ENCODE peak calls at places on chromosomes 6 and 20, in four cellular contexts. W, Z, H and I are unnamed samples.

GRCh38 chr6:49606696-49607390 is 29.8 kb downstream of the RHAG start:
- DNase-seq in W (peak; percentile 52), Z (peak; percentile 93), H (peak; percentile 91), I (peak; percentile 86)

GRCh38 chr6:144321839-144322591 is 36.9 kb downstream of the UTRN start:
- DNase-seq in W (no peak), Z (no peak), H (no peak), I (no peak)

GRCh38 chr20:21102252-21102609 is 3.9 kb downstream of the LINC00237 start:
- DNase-seq in W (peak; percentile 57), Z (no peak), H (no peak), I (no peak)

GRCh38 chr6:10082385-10082784 is 332.5 kb downstream of the TFAP2A start:
- DNase-seq in W (no peak), Z (no peak), H (no peak), I (no peak)

GRCh38 chr6:51855310-51856082 is 231.9 kb downstream of the PKHD1 start:
- DNase-seq in W (peak; percentile 42), Z (peak; percentile 41), H (peak; percentile 79), I (peak; percentile 64)

GRCh38 chr6:106287215-106287614 is 38.3 kb downstream of the ATG5 start:
- DNase-seq in W (no peak), Z (no peak), H (no peak), I (no peak)

GRCh38 chr6:134315189-134315588 is 2.7 kb downstream of the SGK1 start:
- DNase-seq in W (no peak), Z (no peak), H (no peak), I (peak; percentile 82)

GRCh38 chr20:33054381-33054780 is 678 bp downstream of the BPIFB3 start:
- DNase-seq in W (no peak), Z (no peak), H (no peak), I (no peak)

GRCh38 chr20:47066484-47067270 is 172.0 kb downstream of the EYA2 start:
- DNase-seq in W (no peak), Z (no peak), H (no peak), I (no peak)

GRCh38 chr6:79697430-79697829 is 66.3 kb downstream of the SH3BGRL2 start:
- DNase-seq in W (no peak), Z (no peak), H (no peak), I (no peak)

GRCh38 chr6:68108243-68108835 is 526.7 kb upstream of the ADGRB3 start:
- DNase-seq in W (no peak), Z (no peak), H (no peak), I (no peak)

GRCh38 chr6:138691595-138692057 is 81.9 kb upstream of the CCDC28A start:
- DNase-seq in W (no peak), Z (peak; percentile 52), H (peak; percentile 45), I (no peak)

GRCh38 chr6:153167907-153168306 is 36.8 kb upstream of the RGS17 start:
- DNase-seq in W (no peak), Z (no peak), H (no peak), I (no peak)

GRCh38 chr6:108798672-108799355 is 49.4 kb upstream of the ARMC2 start:
- DNase-seq in W (peak; percentile 73), Z (no peak), H (no peak), I (peak; percentile 36)

DNA sequence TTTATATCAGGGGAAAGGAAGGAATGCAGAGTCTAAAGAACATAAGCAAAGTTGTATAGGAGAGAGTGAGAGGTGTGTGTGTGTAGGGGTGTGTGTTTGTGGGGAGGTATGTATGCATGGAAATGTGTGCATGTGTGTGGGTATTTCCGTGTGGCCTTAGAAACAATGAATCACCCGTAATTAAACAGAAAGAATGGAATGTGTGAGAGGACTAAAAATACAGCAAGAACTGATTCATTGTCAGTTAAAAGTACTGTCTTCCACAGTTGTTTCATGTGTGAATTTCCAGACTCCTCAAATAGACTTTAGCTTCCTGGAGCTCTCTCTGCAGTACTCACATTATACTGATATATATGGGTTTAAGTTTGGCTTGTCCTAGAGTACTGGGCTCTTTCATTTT is 145.7 kb downstream of the RIMS1 start:
- DNase-seq in W (no peak), Z (no peak), H (no peak), I (no peak)
- TF ChIP-seq JUND in W (no peak), Z (no peak), H (no peak), I (no peak)

GRCh38 chr6:157823001-157823522 is at the start of gene SNX9:
- DNase-seq in W (peak; percentile 92), Z (peak; percentile 29), H (peak; percentile 54), I (peak; percentile 89)
- TF ChIP-seq JUND in W (no peak), Z (no peak), H (no peak), I (no peak)

DNA sequence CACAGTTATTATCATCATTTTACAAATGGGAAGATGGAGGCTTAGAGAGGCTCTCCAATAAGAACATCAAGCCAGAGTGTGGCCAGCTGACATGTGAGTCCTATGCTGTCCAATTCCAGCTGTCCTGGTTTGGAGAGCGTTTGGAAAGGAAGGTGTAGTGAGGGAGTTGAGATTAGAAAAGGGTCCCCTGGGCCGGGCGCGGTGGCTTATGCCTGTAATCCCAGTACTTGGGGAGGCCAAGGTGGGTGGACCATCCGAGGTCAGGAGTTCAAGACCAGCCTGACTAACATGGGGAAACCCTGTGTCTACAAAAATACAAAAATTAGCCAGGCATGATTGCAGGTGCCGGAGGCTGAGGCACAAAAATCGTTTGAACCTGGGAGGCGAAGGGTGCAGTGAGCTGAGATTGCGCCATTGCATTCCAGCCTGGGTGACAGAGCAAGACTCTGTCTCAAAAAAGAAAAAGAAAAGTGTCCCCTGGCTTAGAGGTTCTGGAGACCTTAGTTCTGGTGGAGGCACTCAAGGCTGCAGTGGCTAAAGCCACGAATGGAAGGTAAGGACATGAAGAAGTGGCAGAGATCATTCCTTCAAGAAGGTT is 22.1 kb upstream of the OVOL2 start:
- DNase-seq in W (no peak), Z (no peak), H (no peak), I (no peak)
- TF ChIP-seq JUND in W (no peak), Z (no peak), H (no peak), I (no peak)

GRCh38 chr6:166691741-166692140 is 64.7 kb upstream of the RPS6KA2 start:
- DNase-seq in W (no peak), Z (no peak), H (no peak), I (no peak)
- TF ChIP-seq JUND in W (no peak), Z (no peak), H (no peak), I (no peak)

GRCh38 chr20:2754426-2754825 is 46.0 kb downstream of the CPXM1 start:
- DNase-seq in W (no peak), Z (no peak), H (no peak), I (no peak)
- TF ChIP-seq JUND in W (no peak), Z (no peak), H (no peak), I (no peak)

DNA sequence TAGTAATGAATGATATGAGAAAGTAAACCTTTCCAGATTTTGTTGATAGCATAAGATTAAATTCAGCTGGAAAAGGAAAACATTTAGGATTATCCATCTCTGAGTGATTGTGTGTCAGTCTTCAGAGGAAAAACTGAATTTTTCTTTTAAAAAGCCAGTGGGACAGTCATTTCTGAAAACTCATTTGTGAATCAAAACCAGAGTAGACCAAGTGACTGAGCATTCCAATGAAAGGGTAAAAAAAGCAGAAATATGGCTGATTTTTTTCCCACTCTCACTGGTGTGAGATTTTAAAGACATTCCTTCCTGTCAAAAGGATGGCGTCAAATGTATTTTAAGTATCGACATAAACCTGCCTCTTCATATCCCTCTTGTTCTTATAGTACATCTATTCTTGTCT is 214.0 kb downstream of the GMPR start:
- DNase-seq in W (no peak), Z (no peak), H (no peak), I (no peak)
- TF ChIP-seq JUND in W (no peak), Z (no peak), H (no peak), I (no peak)

DNA sequence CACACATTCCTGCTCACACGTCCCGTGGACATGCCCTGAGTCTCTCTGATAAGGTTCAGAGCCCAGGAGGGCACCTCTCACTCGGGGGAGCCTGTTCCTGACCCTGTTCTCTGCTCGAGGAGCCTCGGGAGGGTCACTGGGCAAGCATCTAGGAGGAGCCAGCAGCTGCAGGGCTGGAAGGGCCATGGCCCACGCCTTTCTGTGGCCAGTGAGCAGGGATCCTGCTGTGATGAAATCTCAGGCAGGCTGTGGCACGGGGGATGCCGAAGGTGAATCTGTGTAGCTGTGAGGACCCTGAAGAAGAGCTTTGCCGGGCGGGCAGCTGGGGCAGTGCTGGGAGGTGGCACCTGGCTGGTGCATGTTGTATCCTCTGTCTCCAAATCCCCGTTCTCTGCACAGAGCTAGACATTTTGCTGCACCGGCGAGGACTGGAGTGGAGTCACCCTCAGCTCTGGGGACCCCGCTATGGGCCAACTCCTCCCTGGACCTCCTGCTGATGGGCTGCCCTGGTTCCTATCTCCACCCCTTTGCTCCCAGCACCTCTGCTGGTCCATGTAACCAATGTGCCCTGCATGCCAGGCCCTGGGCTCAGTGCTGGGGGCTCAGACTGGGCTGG is 7.1 kb upstream of the NPBWR2 start:
- DNase-seq in W (peak; percentile 13), Z (no peak), H (no peak), I (no peak)
- TF ChIP-seq JUND in W (no peak), Z (no peak), H (no peak), I (no peak)

GRCh38 chr6:11740875-11741274 is 37.7 kb downstream of the ADTRP start:
- DNase-seq in W (no peak), Z (no peak), H (no peak), I (no peak)

GRCh38 chr6:11744101-11744500 is 34.5 kb downstream of the ADTRP start:
- DNase-seq in W (no peak), Z (no peak), H (no peak), I (no peak)

GRCh38 chr6:11747021-11747420 is 31.6 kb downstream of the ADTRP start:
- DNase-seq in W (no peak), Z (no peak), H (no peak), I (no peak)

GRCh38 chr6:11748591-11748990 is 30.0 kb downstream of the ADTRP start:
- DNase-seq in W (no peak), Z (no peak), H (no peak), I (no peak)

GRCh38 chr6:11744753-11745152 is 33.9 kb downstream of the ADTRP start:
- DNase-seq in W (no peak), Z (no peak), H (no peak), I (no peak)
- TF ChIP-seq JUND in W (no peak), Z (no peak), H (no peak), I (no peak)